ENCODE peak calls at places on chromosomes 13 and 19, in seven cellular contexts. I, D, A, W, R, F and N are unnamed samples.
A peak's percentile ranks its signal among the peaks of the same experiment; 100 is the strongest.

GRCh38 chr19:14370169-14370998 is 10.9 kb upstream of the ADGRE5 start:
- DNase-seq in I (no peak), D (no peak), A (no peak), W (no peak), R (no peak), F (no peak), N (no peak)

GRCh38 chr13:96779691-96780090 is 214.6 kb downstream of the OXGR1 start:
- DNase-seq in I (no peak), D (no peak), A (no peak), W (no peak), R (no peak), F (no peak), N (no peak)

GRCh38 chr19:22606212-22606553 is 27.9 kb upstream of the ZNF492 start:
- DNase-seq in I (no peak), D (no peak), A (no peak), W (no peak), R (no peak), F (no peak), N (no peak)

GRCh38 chr19:6613711-6614110 is 22.8 kb upstream of the CD70 start:
- DNase-seq in I (no peak), D (no peak), A (no peak), W (no peak), R (no peak), F (no peak), N (no peak)

GRCh38 chr19:34224996-34225658 is 29.2 kb upstream of the GARRE1 start:
- DNase-seq in I (no peak), D (no peak), A (no peak), W (no peak), R (no peak), F (peak; percentile 70), N (no peak)

GRCh38 chr13:95615539-95615938 is 29.0 kb downstream of the DZIP1 start:
- DNase-seq in I (no peak), D (no peak), A (no peak), W (no peak), R (no peak), F (no peak), N (no peak)

GRCh38 chr13:101751488-101751887 is 299.0 kb downstream of the ITGBL1 start:
- DNase-seq in I (peak; percentile 21), D (no peak), A (no peak), W (no peak), R (no peak), F (peak; percentile 30), N (no peak)

GRCh38 chr19:55600336-55601028 is 394 bp downstream of the ZNF524 start:
- DNase-seq in I (no peak), D (peak; percentile 76), A (peak; percentile 91), W (peak; percentile 77), R (peak; percentile 96), F (peak; percentile 94), N (peak; percentile 89)

GRCh38 chr13:28324181-28324789 is 170.6 kb downstream of the FLT1 start:
- DNase-seq in I (peak; percentile 56), D (peak; percentile 33), A (peak; percentile 57), W (peak; percentile 18), R (peak; percentile 84), F (peak; percentile 93), N (no peak)

GRCh38 chr19:13700621-13701020 is 63.7 kb upstream of the MRI1 start:
- DNase-seq in I (no peak), D (no peak), A (no peak), W (no peak), R (no peak), F (no peak), N (no peak)

GRCh38 chr13:98653471-98653985 is 76.6 kb upstream of the STK24 start:
- DNase-seq in I (peak; percentile 76), D (peak; percentile 71), A (peak; percentile 68), W (peak; percentile 74), R (peak; percentile 90), F (peak; percentile 95), N (peak; percentile 83)

GRCh38 chr13:50594276-50594970 is 249.1 kb downstream of the DLEU7 start:
- DNase-seq in I (no peak), D (no peak), A (peak; percentile 11), W (no peak), R (peak; percentile 57), F (peak; percentile 48), N (no peak)

GRCh38 chr19:13974073-13974472 is 21.8 kb downstream of the DCAF15 start:
- DNase-seq in I (peak; percentile 32), D (no peak), A (peak; percentile 35), W (no peak), R (peak; percentile 82), F (peak; percentile 98), N (no peak)

GRCh38 chr13:98333481-98333880 is 156.4 kb upstream of the RNF113B start:
- DNase-seq in I (no peak), D (no peak), A (no peak), W (no peak), R (peak; percentile 45), F (no peak), N (no peak)

GRCh38 chr13:30156826-30157615 is 150.3 kb downstream of the KATNAL1 start:
- DNase-seq in I (no peak), D (no peak), A (no peak), W (no peak), R (no peak), F (no peak), N (no peak)

GRCh38 chr19:3234800-3235199 is 10.3 kb downstream of the CELF5 start:
- DNase-seq in I (no peak), D (no peak), A (no peak), W (no peak), R (no peak), F (peak; percentile 68), N (no peak)

GRCh38 chr13:55199132-55199531 is 1941.6 kb upstream of the PRR20A start:
- DNase-seq in I (peak; percentile 1), D (no peak), A (no peak), W (no peak), R (peak; percentile 47), F (peak; percentile 11), N (no peak)

GRCh38 chr19:49895566-49896297 is 955 bp downstream of the IL4I1 start:
- DNase-seq in I (no peak), D (no peak), A (no peak), W (no peak), R (no peak), F (no peak), N (no peak)
- H3K27ac ChIP-seq in I (no peak overlapping the region), D (no peak overlapping the region), A (no peak overlapping the region), W (no peak overlapping the region), R (no peak overlapping the region), F (no peak overlapping the region), N (no peak overlapping the region)

GRCh38 chr13:114120486-114121430 is 11.7 kb downstream of the RASA3 start:
- DNase-seq in I (no peak), D (no peak), A (no peak), W (no peak), R (no peak), F (no peak), N (no peak)
- H3K4me1 ChIP-seq in I (peaks cover 21% of the 10 kb centered on the region), D (peaks cover 50% of the 10 kb centered on the region), A (peaks cover 23% of the 10 kb centered on the region), W (peaks cover 6% of the 10 kb centered on the region), R (peaks cover 25% of the 10 kb centered on the region), F (peaks cover 20% of the 10 kb centered on the region), N (no peaks in the 10 kb centered on the region)

DNA sequence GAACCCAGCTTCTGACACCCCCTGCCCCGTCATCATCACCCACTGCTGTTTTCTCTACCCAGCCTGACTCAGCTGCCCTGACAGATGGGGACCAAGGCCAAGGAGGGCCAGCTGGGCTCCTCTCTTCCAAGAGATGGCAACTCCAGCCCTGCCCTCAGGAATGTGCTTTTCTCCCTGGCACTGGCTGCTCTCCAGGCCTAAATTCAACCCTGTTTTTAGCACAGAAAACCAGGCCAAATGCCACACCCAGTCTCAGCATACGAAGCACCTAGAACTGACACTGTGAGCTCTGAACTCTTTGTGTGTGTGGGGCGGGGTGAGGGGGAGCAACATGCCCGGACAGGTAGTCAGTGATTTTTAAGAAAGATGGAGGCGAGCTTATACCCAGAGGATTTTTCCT is 23.4 kb upstream of the IGFL1 start:
- DNase-seq in I (peak; percentile 51), D (peak; percentile 28), A (no peak), W (no peak), R (no peak), F (no peak), N (peak; percentile 26)
- H3K27ac ChIP-seq in I (peak overlapping the region; percentile 64), D (no peak overlapping the region), A (no peak overlapping the region), W (no peak overlapping the region), R (no peak overlapping the region), F (no peak overlapping the region), N (no peak overlapping the region)

GRCh38 chr19:1206733-1207301 is 1.2 kb downstream of the STK11 start:
- DNase-seq in I (peak; percentile 40), D (no peak), A (no peak), W (no peak), R (no peak), F (no peak), N (no peak)
- H3K4me1 ChIP-seq in I (peaks cover 24% of the 10 kb centered on the region), D (peaks cover 63% of the 10 kb centered on the region), A (peaks cover 18% of the 10 kb centered on the region), W (peaks cover 14% of the 10 kb centered on the region), R (peaks cover 17% of the 10 kb centered on the region), F (peaks cover 14% of the 10 kb centered on the region), N (no peaks in the 10 kb centered on the region)

DNA sequence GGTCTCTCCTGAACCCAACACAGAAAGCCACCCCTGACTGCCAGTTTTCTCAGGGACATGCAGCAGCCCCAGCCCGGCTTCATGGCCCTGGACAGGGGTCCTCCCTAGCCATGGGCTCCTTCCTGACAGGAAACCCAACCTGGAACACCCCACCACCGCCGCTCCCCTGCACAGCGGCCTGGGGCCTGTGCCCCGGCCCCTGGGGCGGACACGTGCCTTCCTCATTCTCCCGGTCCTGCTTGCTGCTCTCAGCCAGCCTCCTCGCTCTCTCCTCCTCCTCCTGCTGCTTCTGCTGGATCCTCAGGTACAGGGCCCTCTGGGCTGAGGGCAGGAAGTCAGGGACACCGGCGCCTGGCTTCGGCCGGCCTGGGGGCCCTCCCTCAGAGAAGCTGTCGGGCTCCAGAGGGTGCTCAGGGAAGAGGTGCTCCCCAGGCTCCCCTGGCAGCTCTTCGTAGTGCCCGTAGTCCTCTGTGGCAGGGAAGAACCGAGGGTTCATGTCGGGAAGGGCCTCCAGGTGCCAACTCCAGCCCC is 20.5 kb upstream of the TMEM160 start:
- DNase-seq in I (no peak), D (no peak), A (no peak), W (no peak), R (no peak), F (no peak), N (no peak)
- H3K27ac ChIP-seq in I (no peak overlapping the region), D (no peak overlapping the region), A (no peak overlapping the region), W (no peak overlapping the region), R (no peak overlapping the region), F (peak overlapping the region; percentile 39), N (no peak overlapping the region)

GRCh38 chr13:91740811-91741210 is 342.4 kb downstream of the GPC5 start:
- DNase-seq in I (no peak), D (no peak), A (peak; percentile 17), W (no peak), R (peak; percentile 54), F (no peak), N (no peak)
- H3K4me1 ChIP-seq in I (no peaks in the 10 kb centered on the region), D (peaks cover 9% of the 10 kb centered on the region), A (no peaks in the 10 kb centered on the region), W (no peaks in the 10 kb centered on the region), R (peaks cover 7% of the 10 kb centered on the region), F (no peaks in the 10 kb centered on the region), N (no peaks in the 10 kb centered on the region)

GRCh38 chr13:107882708-107883560 is 332.4 kb downstream of the LIG4 start:
- DNase-seq in I (no peak), D (no peak), A (no peak), W (no peak), R (no peak), F (no peak), N (no peak)
- H3K27ac ChIP-seq in I (no peak overlapping the region), D (no peak overlapping the region), A (no peak overlapping the region), W (no peak overlapping the region), R (no peak overlapping the region), F (no peak overlapping the region), N (no peak overlapping the region)

DNA sequence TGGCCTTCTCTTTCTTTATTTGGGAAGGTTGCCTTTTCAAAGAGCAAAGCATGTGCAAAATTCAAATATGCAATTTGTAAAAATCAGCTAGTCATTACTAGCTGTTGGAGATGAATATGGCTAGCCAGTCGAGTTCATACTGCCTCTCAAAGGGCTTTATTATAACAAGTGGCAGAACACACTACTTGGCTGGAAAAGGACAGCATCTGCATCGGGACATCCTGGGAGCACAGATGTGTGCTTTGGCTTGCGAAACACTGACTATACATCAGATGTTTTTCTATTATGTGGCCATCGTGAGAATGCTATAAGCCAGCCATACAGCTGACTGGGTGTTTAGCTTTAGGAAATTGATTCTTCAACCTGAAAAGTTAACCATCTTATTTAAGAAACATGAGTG is 424.2 kb downstream of the KCTD12 start:
- DNase-seq in I (no peak), D (no peak), A (no peak), W (no peak), R (no peak), F (no peak), N (no peak)
- H3K4me1 ChIP-seq in I (no peaks in the 10 kb centered on the region), D (no peaks in the 10 kb centered on the region), A (no peaks in the 10 kb centered on the region), W (no peaks in the 10 kb centered on the region), R (no peaks in the 10 kb centered on the region), F (peaks cover 10% of the 10 kb centered on the region), N (no peaks in the 10 kb centered on the region)